ENCODE peak calls at places on chromosomes 6 and 20, in ten cellular contexts. V is choroid plexus epithelial cell, X is aorta, A is endothelial cell, P is Right ventricle myocardium inferior, T is cortex of kidney, O is Calu3, R is left colon, I is AG20443, Q is kidney tubule cell. B is an unnamed sample.

GRCh38 chr20:34907616-34908469 is 31.4 kb downstream of the ACSS2 start:
- DNase-seq in V (peak; percentile 54), X (peak; percentile 82), A (peak; percentile 9), P (no peak), T (no peak), O (peak; percentile 66), R (peak; percentile 78), I (peak; percentile 90), Q (peak; percentile 95), B (peak; percentile 54)

GRCh38 chr20:64065973-64066341 is 3.0 kb downstream of the TCEA2 start:
- DNase-seq in V (peak; percentile 89), X (no peak), A (no peak), P (no peak), T (no peak), O (peak; percentile 78), R (peak; percentile 36), I (peak; percentile 78), Q (peak; percentile 95), B (no peak)

GRCh38 chr6:169866668-169867521 is 115.5 kb downstream of the ERMARD start:
- DNase-seq in V (no peak), X (no peak), A (no peak), P (no peak), T (no peak), O (no peak), R (no peak), I (peak; percentile 5), Q (no peak), B (no peak)

GRCh38 chr20:1673424-1673823 is 15.8 kb upstream of the SIRPG start:
- DNase-seq in V (no peak), X (no peak), A (no peak), P (no peak), T (no peak), O (no peak), R (no peak), I (no peak), Q (no peak), B (no peak)

GRCh38 chr6:74068945-74069570 is 373.1 kb downstream of the CD109 start:
- DNase-seq in V (peak; percentile 71), X (no peak), A (no peak), P (no peak), T (no peak), O (no peak), R (no peak), I (peak; percentile 46), Q (no peak), B (no peak)

GRCh38 chr6:25242567-25242966 is 36.6 kb upstream of the CARMIL1 start:
- DNase-seq in V (no peak), X (no peak), A (no peak), P (no peak), T (no peak), O (no peak), R (no peak), I (no peak), Q (no peak), B (no peak)

GRCh38 chr6:163513003-163513402 is 98.5 kb downstream of the QKI start:
- DNase-seq in V (no peak), X (no peak), A (no peak), P (no peak), T (no peak), O (no peak), R (no peak), I (no peak), Q (no peak), B (no peak)

GRCh38 chr6:130020106-130020851 is 1.9 kb downstream of the L3MBTL3 start:
- DNase-seq in V (no peak), X (peak; percentile 80), A (peak; percentile 42), P (peak; percentile 75), T (no peak), O (peak; percentile 9), R (peak; percentile 31), I (peak; percentile 50), Q (peak; percentile 4), B (peak; percentile 60)

GRCh38 chr6:786946-787763 is 94.2 kb upstream of the EXOC2 start:
- DNase-seq in V (peak; percentile 37), X (no peak), A (peak; percentile 22), P (no peak), T (no peak), O (no peak), R (no peak), I (peak; percentile 34), Q (peak; percentile 9), B (no peak)

GRCh38 chr6:166712554-166713228 is 85.6 kb upstream of the RPS6KA2 start:
- DNase-seq in V (no peak), X (no peak), A (no peak), P (no peak), T (no peak), O (no peak), R (no peak), I (no peak), Q (no peak), B (no peak)

GRCh38 chr6:17169701-17170100 is 67.9 kb downstream of the STMND1 start:
- DNase-seq in V (no peak), X (no peak), A (no peak), P (no peak), T (no peak), O (no peak), R (no peak), I (no peak), Q (no peak), B (no peak)

GRCh38 chr20:24693466-24694156 is 224.2 kb downstream of the SYNDIG1 start:
- DNase-seq in V (no peak), X (peak; percentile 51), A (no peak), P (no peak), T (no peak), O (no peak), R (no peak), I (no peak), Q (no peak), B (no peak)

GRCh38 chr20:53865905-53866786 is 204.2 kb downstream of the BCAS1 start:
- DNase-seq in V (peak; percentile 72), X (no peak), A (peak; percentile 14), P (no peak), T (no peak), O (peak; percentile 66), R (peak; percentile 58), I (peak; percentile 48), Q (peak; percentile 80), B (no peak)

GRCh38 chr6:11113038-11113437 is 1.5 kb upstream of the ERVFRD-1 start:
- DNase-seq in V (peak; percentile 44), X (no peak), A (no peak), P (no peak), T (no peak), O (no peak), R (no peak), I (peak; percentile 29), Q (no peak), B (no peak)

GRCh38 chr6:68738039-68738438 is 103.0 kb downstream of the ADGRB3 start:
- DNase-seq in V (no peak), X (no peak), A (no peak), P (no peak), T (no peak), O (no peak), R (no peak), I (no peak), Q (no peak), B (no peak)

GRCh38 chr6:52077180-52077884 is 10.1 kb downstream of the PKHD1 start:
- DNase-seq in V (no peak), X (no peak), A (no peak), P (no peak), T (no peak), O (peak; percentile 72), R (no peak), I (no peak), Q (peak; percentile 92), B (no peak)

GRCh38 chr20:49532285-49532946 is 35.5 kb downstream of the PTGIS start:
- DNase-seq in V (no peak), X (no peak), A (no peak), P (no peak), T (no peak), O (no peak), R (no peak), I (no peak), Q (no peak), B (no peak)

GRCh38 chr6:6723792-6724318 is 135.3 kb downstream of the LY86 start:
- DNase-seq in V (no peak), X (no peak), A (peak; percentile 25), P (no peak), T (no peak), O (no peak), R (no peak), I (no peak), Q (no peak), B (no peak)

GRCh38 chr6:12528581-12529363 is 187.8 kb upstream of the PHACTR1 start:
- DNase-seq in V (no peak), X (no peak), A (no peak), P (no peak), T (no peak), O (no peak), R (peak; percentile 37), I (no peak), Q (no peak), B (no peak)

GRCh38 chr6:124339610-124340339 is 536.1 kb downstream of the NKAIN2 start:
- DNase-seq in V (no peak), X (no peak), A (no peak), P (no peak), T (no peak), O (no peak), R (no peak), I (no peak), Q (no peak), B (no peak)

GRCh38 chr20:63232235-63233060 is 3.3 kb upstream of the BIRC7 start:
- DNase-seq in V (peak; percentile 80), X (no peak), A (no peak), P (no peak), T (no peak), O (peak; percentile 67), R (no peak), I (peak; percentile 76), Q (peak; percentile 99), B (no peak)

GRCh38 chr20:58231678-58232077 is 3.2 kb upstream of the ANKRD60 start:
- DNase-seq in V (no peak), X (no peak), A (no peak), P (no peak), T (no peak), O (no peak), R (no peak), I (no peak), Q (no peak), B (no peak)

GRCh38 chr6:6545616-6546317 is 42.8 kb upstream of the LY86 start:
- DNase-seq in V (no peak), X (no peak), A (no peak), P (no peak), T (no peak), O (no peak), R (no peak), I (no peak), Q (no peak), B (no peak)

GRCh38 chr6:159978291-159979135 is 9.6 kb downstream of the IGF2R start:
- DNase-seq in V (no peak), X (no peak), A (no peak), P (no peak), T (no peak), O (peak; percentile 45), R (no peak), I (no peak), Q (peak; percentile 93), B (no peak)

GRCh38 chr6:125567407-125567806 is 182.0 kb upstream of the HEY2 start:
- DNase-seq in V (no peak), X (no peak), A (no peak), P (no peak), T (no peak), O (no peak), R (no peak), I (no peak), Q (no peak), B (no peak)

GRCh38 chr6:156585859-156586258 is 191.3 kb upstream of the ARID1B start:
- DNase-seq in V (peak; percentile 15), X (no peak), A (no peak), P (no peak), T (no peak), O (no peak), R (no peak), I (no peak), Q (no peak), B (no peak)

B was measured in ovary.